ENCODE peak calls at places on chromosomes 6 and 20, in six cellular contexts. E is Peyer's patch, F is neural progenitor cell, W is fibroblast of villous mesenchyme, N is A549, L is psoas muscle. B is an unnamed sample.

GRCh38 chr20:5448449-5449118 is 131.8 kb upstream of the PROKR2 start:
- DNase-seq in E (peak), F (peak), W (peak), N (peak), L (no peak), B (peak)

GRCh38 chr6:43075791-43076092 is 372 bp upstream of the PTK7 start:
- DNase-seq in E (no peak), F (no peak), W (no peak), N (no peak), L (no peak), B (no peak)

GRCh38 chr6:106685833-106686232 is 56.5 kb downstream of the QRSL1 start:
- DNase-seq in E (no peak), F (no peak), W (no peak), N (no peak), L (no peak), B (no peak)

GRCh38 chr20:9172908-9173307 is 104.0 kb downstream of the PLCB4 start:
- DNase-seq in E (no peak), F (no peak), W (peak), N (no peak), L (no peak), B (peak)

GRCh38 chr6:119145111-119145510 is 66.6 kb upstream of the FAM184A start:
- DNase-seq in E (no peak), F (no peak), W (no peak), N (no peak), L (no peak), B (no peak)

GRCh38 chr20:53829706-53830521 is 236.3 kb upstream of the ZNF217 start:
- DNase-seq in E (peak), F (no peak), W (peak), N (no peak), L (no peak), B (peak)

GRCh38 chr6:28586273-28586672 is 60.6 kb downstream of the GPX5 start:
- DNase-seq in E (no peak), F (no peak), W (no peak), N (no peak), L (no peak), B (no peak)

GRCh38 chr6:46954819-46955520 is 33.2 kb upstream of the ADGRF5 start:
- DNase-seq in E (no peak), F (no peak), W (no peak), N (no peak), L (no peak), B (peak)

GRCh38 chr6:36358235-36358915 is 21.7 kb upstream of the BNIP5 start:
- DNase-seq in E (no peak), F (no peak), W (peak), N (no peak), L (no peak), B (peak)

GRCh38 chr20:3563548-3564177 is 92.8 kb downstream of the ATRN start:
- DNase-seq in E (peak), F (peak), W (peak), N (peak), L (no peak), B (peak)

GRCh38 chr6:127102299-127102698 is 16.2 kb upstream of the RSPO3 start:
- DNase-seq in E (no peak), F (no peak), W (peak), N (peak), L (no peak), B (peak)

GRCh38 chr20:33811763-33812672 is 870 bp downstream of the CHMP4B start:
- DNase-seq in E (peak), F (peak), W (peak), N (peak), L (peak), B (peak)

GRCh38 chr20:51593584-51593983 is 51.1 kb upstream of the NFATC2 start:
- DNase-seq in E (no peak), F (no peak), W (no peak), N (no peak), L (no peak), B (no peak)

GRCh38 chr6:168244961-168245551 is 74.5 kb downstream of the DACT2 start:
- DNase-seq in E (no peak), F (no peak), W (no peak), N (no peak), L (no peak), B (no peak)

GRCh38 chr20:12207875-12208274 is 290.2 kb downstream of the BTBD3 start:
- DNase-seq in E (peak), F (peak), W (peak), N (peak), L (no peak), B (peak)

GRCh38 chr20:64149809-64150560 is 14.3 kb upstream of the MYT1 start:
- DNase-seq in E (no peak), F (no peak), W (no peak), N (no peak), L (no peak), B (no peak)
- H3K4me3 ChIP-seq in E (no peak), F (no peak), W (no peak), N (no peak), L (no peak), B (no peak)

GRCh38 chr6:147382945-147383554 is 125.4 kb upstream of the SAMD5 start:
- DNase-seq in E (no peak), F (peak), W (peak), N (peak), L (no peak), B (peak)
- TF ChIP-seq CTCF in E (peak), F (peak), W (peak), N (peak), L (peak), B (peak)

GRCh38 chr6:158908596-158908995 is 89.4 kb upstream of the EZR start:
- DNase-seq in E (no peak), F (no peak), W (no peak), N (no peak), L (no peak), B (no peak)

GRCh38 chr6:158912591-158912990 is 87.4 kb downstream of the RSPH3 start:
- DNase-seq in E (peak), F (no peak), W (no peak), N (no peak), L (no peak), B (no peak)

GRCh38 chr6:158909938-158910337 is 90.1 kb downstream of the RSPH3 start:
- DNase-seq in E (no peak), F (peak), W (no peak), N (no peak), L (no peak), B (no peak)

GRCh38 chr6:158911746-158912158 is 88.2 kb downstream of the RSPH3 start:
- DNase-seq in E (peak), F (no peak), W (no peak), N (no peak), L (no peak), B (no peak)

DNA sequence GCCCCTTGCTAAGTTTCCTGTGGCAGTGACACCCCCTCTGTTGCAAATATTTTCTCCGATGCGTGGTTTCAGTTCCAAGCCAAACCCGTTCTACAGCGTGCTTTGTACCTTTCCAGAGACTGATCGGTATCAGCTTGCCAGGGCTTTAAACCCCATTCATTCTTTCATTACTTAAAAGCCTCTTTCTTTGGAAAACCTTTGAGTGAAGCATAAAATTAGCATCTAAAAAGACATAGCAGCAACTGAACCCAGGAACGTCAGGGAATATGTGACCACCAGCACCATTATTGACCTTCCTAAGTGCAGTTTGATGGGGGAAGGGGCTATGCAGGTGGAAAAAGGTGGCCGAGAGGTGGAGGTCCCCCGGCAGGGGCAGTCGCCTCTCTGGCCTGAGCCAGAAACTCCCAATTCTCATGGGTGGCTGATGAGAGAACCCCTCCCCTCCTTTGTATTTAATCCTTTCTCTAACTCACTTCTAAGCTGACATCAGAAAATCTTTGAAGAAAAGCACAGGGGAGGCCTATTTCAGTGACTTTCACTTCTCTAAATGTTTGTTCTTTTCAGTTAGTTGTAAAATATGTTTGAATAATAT is 89.4 kb downstream of the RSPH3 start:
- DNase-seq in E (no peak), F (peak), W (no peak), N (no peak), L (no peak), B (no peak)
- H3K4me3 ChIP-seq in E (no peak), F (peak), W (no peak), N (no peak), L (no peak), B (no peak)

DNA sequence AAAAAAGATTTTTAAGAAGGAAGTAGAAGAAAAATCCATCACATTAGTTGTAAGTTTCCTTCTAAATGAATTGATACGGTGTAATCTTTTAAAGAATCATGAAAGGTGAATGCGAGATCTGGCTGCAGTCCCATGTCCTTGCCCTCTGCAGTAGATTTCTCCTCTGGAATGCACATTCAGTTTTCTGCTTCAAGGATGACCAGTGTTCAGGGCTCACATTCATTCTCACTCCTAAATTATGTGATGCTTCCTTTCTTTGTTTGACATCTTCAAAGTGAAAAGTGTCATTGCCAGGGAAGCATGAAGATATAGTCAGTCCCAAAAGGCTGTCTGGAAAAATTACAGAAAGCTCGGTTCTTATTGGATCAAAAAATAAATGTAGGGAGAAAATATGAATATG is 395.6 kb downstream of the NKAIN2 start:
- DNase-seq in E (no peak), F (no peak), W (no peak), N (no peak), L (no peak), B (peak)
- TF ChIP-seq CTCF in E (no peak), F (no peak), W (no peak), N (no peak), L (no peak), B (no peak)

GRCh38 chr6:122049341-122049740 is 350.1 kb upstream of the HSF2 start:
- DNase-seq in E (no peak), F (peak), W (no peak), N (no peak), L (no peak), B (peak)
- H3K4me3 ChIP-seq in E (no peak), F (no peak), W (peak), N (no peak), L (peak), B (peak)

DNA sequence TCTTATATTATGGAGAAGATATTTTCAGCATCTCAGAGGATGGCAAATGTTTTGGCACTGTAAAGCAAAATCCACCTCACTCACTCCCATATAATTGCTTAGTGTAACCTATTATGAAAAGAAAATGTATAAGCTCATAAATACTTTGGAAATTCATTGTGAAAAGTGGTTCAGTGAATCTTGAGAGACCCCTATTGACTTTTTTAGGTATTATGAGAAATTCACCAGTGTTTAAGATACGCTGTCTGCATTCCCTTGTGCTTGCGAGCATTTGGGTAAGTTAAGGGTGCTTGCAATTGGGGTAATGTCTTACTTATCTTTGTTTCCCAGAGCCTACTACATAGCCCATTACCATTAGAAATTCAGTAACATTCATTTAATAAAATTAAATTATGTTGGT is 66.3 kb upstream of the BMP5 start:
- DNase-seq in E (no peak), F (no peak), W (peak), N (no peak), L (no peak), B (peak)
- TF ChIP-seq CTCF in E (no peak), F (peak), W (peak), N (peak), L (no peak), B (peak)

GRCh38 chr6:139240161-139241010 is 51.4 kb downstream of the TXLNB start:
- DNase-seq in E (peak), F (no peak), W (peak), N (no peak), L (no peak), B (peak)
- H3K4me3 ChIP-seq in E (no peak), F (no peak), W (no peak), N (no peak), L (no peak), B (no peak)

GRCh38 chr20:46377532-46377931 is 28.9 kb downstream of the ELMO2 start:
- DNase-seq in E (no peak), F (no peak), W (no peak), N (no peak), L (no peak), B (no peak)
- TF ChIP-seq CTCF in E (no peak), F (no peak), W (no peak), N (no peak), L (no peak), B (no peak)

B was measured in choroid plexus epithelial cell.